ENCODE peak calls at places on chromosome 18, in five cellular contexts. K, Z, G, U and V are unnamed samples.
A peak's percentile ranks its signal among the peaks of the same experiment; 100 is the strongest.

GRCh38 chr18:429030-429429 is 71.5 kb downstream of the COLEC12 start:
- DNase-seq in K (no peak), Z (no peak), G (no peak), U (no peak), V (no peak)

GRCh38 chr18:10949655-10950054 is 199.7 kb downstream of the PIEZO2 start:
- DNase-seq in K (no peak), Z (no peak), G (no peak), U (no peak), V (no peak)

GRCh38 chr18:12018861-12019260 is 37.6 kb downstream of the IMPA2 start:
- DNase-seq in K (no peak), Z (no peak), G (no peak), U (no peak), V (no peak)

GRCh38 chr18:24964213-24964612 is 387.8 kb downstream of the ZNF521 start:
- DNase-seq in K (no peak), Z (no peak), G (no peak), U (peak; percentile 51), V (no peak)

GRCh38 chr18:38751897-38752296 is 1186.3 kb upstream of the CELF4 start:
- DNase-seq in K (no peak), Z (no peak), G (no peak), U (no peak), V (no peak)

GRCh38 chr18:10194592-10194991 is 259.8 kb upstream of the APCDD1 start:
- DNase-seq in K (no peak), Z (no peak), G (no peak), U (no peak), V (no peak)

GRCh38 chr18:54690198-54690597 is 99.2 kb downstream of the DYNAP start:
- DNase-seq in K (no peak), Z (no peak), G (no peak), U (no peak), V (no peak)

GRCh38 chr18:36419913-36420531 is 122.5 kb downstream of the FHOD3 start:
- DNase-seq in K (no peak), Z (peak; percentile 60), G (no peak), U (no peak), V (peak; percentile 9)

GRCh38 chr18:49563130-49563540 is 1.3 kb downstream of the LIPG start:
- DNase-seq in K (no peak), Z (peak; percentile 33), G (no peak), U (no peak), V (no peak)

GRCh38 chr18:63951302-63951705 is 2.2 kb downstream of the HMSD start:
- DNase-seq in K (no peak), Z (no peak), G (peak; percentile 14), U (no peak), V (no peak)